ENCODE peak calls at places on chromosome 12, in nine cellular contexts. X is ACHN; R is mammary epithelial cell; G is HT1080; E is neuronal stem cell; S is stomach; J is right atrium auricular region; Q is CD4-positive, CD25-positive, alpha-beta regulatory T cell; Y is activated CD8-positive, alpha-beta T cell treated with anti-CD3 and anti-CD28 coated beads for 36 hours. P is an unnamed sample.

GRCh38 chr12:91126516-91126915 is 15.2 kb upstream of the LUM start:
- DNase-seq in X (no peak), Q (no peak), E (no peak), S (no peak), Y (no peak), G (no peak), J (no peak), R (no peak), P (no peak)

GRCh38 chr12:29455087-29455486 is 42.4 kb downstream of the OVCH1 start:
- DNase-seq in X (no peak), G (no peak), Y (no peak), E (no peak), Q (no peak), R (no peak), S (no peak), J (no peak), P (no peak)

GRCh38 chr12:121570467-121571283 is 10.1 kb downstream of the KDM2B start:
- DNase-seq in J (no peak), G (peak; percentile 19), S (no peak), Y (no peak), X (no peak), Q (no peak), R (no peak), E (no peak), P (no peak)

GRCh38 chr12:93415723-93416464 is 25.9 kb downstream of the UBE2N start:
- DNase-seq in S (no peak), R (no peak), Q (no peak), J (no peak), Y (no peak), E (no peak), G (no peak), X (no peak), P (no peak)

GRCh38 chr12:14766649-14767215 is 36.5 kb downstream of the WBP11 start:
- DNase-seq in Q (no peak), X (no peak), E (no peak), Y (no peak), J (no peak), G (no peak), R (no peak), S (no peak), P (no peak)

GRCh38 chr12:13093191-13093849 is 10.1 kb downstream of the GSG1 start:
- DNase-seq in S (no peak), E (no peak), R (no peak), Q (no peak), G (peak; percentile 15), Y (no peak), X (peak; percentile 67), J (no peak), P (no peak)

GRCh38 chr12:4932576-4932975 is 22.9 kb downstream of the KCNA1 start:
- DNase-seq in X (no peak), Q (no peak), Y (no peak), R (no peak), G (no peak), J (no peak), S (no peak), E (no peak), P (no peak)

GRCh38 chr12:67068204-67068731 is 200.9 kb upstream of the CAND1 start:
- DNase-seq in X (peak; percentile 72), R (peak; percentile 29), S (no peak), Y (peak; percentile 30), J (no peak), G (no peak), Q (no peak), E (peak; percentile 42), P (no peak)

GRCh38 chr12:29241821-29242591 is 92.9 kb downstream of the FAR2 start:
- DNase-seq in J (peak; percentile 72), R (peak; percentile 90), G (peak; percentile 77), X (no peak), Q (no peak), Y (peak; percentile 10), S (peak; percentile 45), E (peak; percentile 15), P (no peak)

GRCh38 chr12:117189725-117190209 is 503 bp downstream of the FBXO21 start:
- DNase-seq in E (peak; percentile 21), J (no peak), Q (no peak), G (peak; percentile 31), R (peak; percentile 42), X (peak; percentile 50), Y (peak; percentile 55), S (peak; percentile 31), P (peak; percentile 57)

GRCh38 chr12:101781834-101782543 is 42.7 kb upstream of the SYCP3 start:
- DNase-seq in E (no peak), G (no peak), Q (no peak), R (no peak), J (no peak), S (no peak), X (no peak), Y (peak; percentile 55), P (no peak)

GRCh38 chr12:94143444-94143843 is 4.9 kb upstream of the PLXNC1 start:
- DNase-seq in Q (no peak), G (no peak), E (no peak), S (no peak), Y (no peak), R (no peak), X (no peak), J (no peak), P (no peak)

GRCh38 chr12:4172999-4173398 is 100.6 kb upstream of the CCND2 start:
- DNase-seq in G (no peak), S (no peak), Y (no peak), X (no peak), Q (no peak), E (no peak), R (no peak), J (no peak), P (no peak)

GRCh38 chr12:56916296-56916995 is 17.8 kb downstream of the SDR9C7 start:
- DNase-seq in S (no peak), Y (no peak), R (no peak), X (no peak), E (no peak), J (no peak), G (no peak), Q (no peak), P (no peak)

GRCh38 chr12:99212275-99212674 is 435.3 kb upstream of the GARIN6 start:
- DNase-seq in Y (no peak), G (no peak), E (no peak), R (no peak), Q (no peak), S (no peak), J (no peak), X (no peak), P (no peak)

GRCh38 chr12:26513357-26514043 is 318.1 kb downstream of the SSPN start:
- DNase-seq in R (no peak), G (no peak), Y (no peak), X (no peak), S (no peak), Q (no peak), E (no peak), J (no peak), P (no peak)

GRCh38 chr12:132224484-132224883 is 80.2 kb downstream of the NOC4L start:
- DNase-seq in J (no peak), S (no peak), Y (no peak), G (no peak), R (no peak), X (no peak), E (no peak), Q (no peak), P (no peak)

GRCh38 chr12:24561411-24561871 is 387.5 kb downstream of the BCAT1 start:
- DNase-seq in E (no peak), S (no peak), G (peak; percentile 17), Q (no peak), J (no peak), R (no peak), Y (no peak), X (peak; percentile 18), P (no peak)

GRCh38 chr12:101946233-101946611 is 68.8 kb downstream of the DRAM1 start:
- DNase-seq in E (no peak), G (no peak), Y (peak; percentile 15), S (no peak), X (no peak), R (no peak), J (no peak), Q (no peak), P (no peak)

GRCh38 chr12:124296295-124296915 is 1.5 kb downstream of the RFLNA start:
- DNase-seq in Y (peak; percentile 12), Q (no peak), G (no peak), S (no peak), X (no peak), R (no peak), E (no peak), J (no peak), P (peak; percentile 38)

GRCh38 chr12:54980341-54980740 is 4.2 kb downstream of the TESPA1 start:
- DNase-seq in S (no peak), G (no peak), R (no peak), J (no peak), X (no peak), Q (peak; percentile 17), Y (peak; percentile 63), E (no peak), P (no peak)

GRCh38 chr12:92505373-92506340 is 197.1 kb upstream of the PLEKHG7 start:
- DNase-seq in S (peak; percentile 60), E (peak; percentile 43), R (no peak), Q (no peak), X (no peak), J (peak; percentile 75), G (no peak), Y (peak; percentile 72), P (peak; percentile 59)

GRCh38 chr12:95557625-95558024 is 6.3 kb upstream of the USP44 start:
- DNase-seq in G (no peak), Y (no peak), Q (no peak), X (no peak), R (no peak), J (no peak), E (no peak), S (no peak), P (no peak)